ENCODE peak calls at places on chromosomes 1 and 21, in four cellular contexts. Z is neural crest cell, S is NCI-H2029, J is left cardiac atrium. T is an unnamed sample.

GRCh38 chr1:38138498-38139233 is 92.1 kb upstream of the POU3F1 start:
- DNase-seq in S (peak), Z (no peak), J (peak), T (peak)

GRCh38 chr1:198007687-198008627 is 90.8 kb downstream of the LHX9 start:
- DNase-seq in Z (no peak), J (no peak), S (no peak), T (no peak)

GRCh38 chr1:156895408-156895874 is 1.9 kb downstream of the PEAR1 start:
- DNase-seq in S (no peak), J (no peak), Z (no peak), T (peak)

GRCh38 chr1:185016880-185017279 is 28.5 kb upstream of the RNF2 start:
- DNase-seq in Z (no peak), S (no peak), J (no peak), T (no peak)

GRCh38 chr1:2104621-2105427 is 54.6 kb downstream of the PRKCZ start:
- DNase-seq in S (no peak), Z (no peak), J (peak), T (peak)

GRCh38 chr1:9724706-9725476 is 73.4 kb downstream of the PIK3CD start:
- DNase-seq in Z (peak), S (peak), J (no peak), T (peak)

GRCh38 chr1:156705918-156706646 is 699 bp upstream of the CRABP2 start:
- DNase-seq in Z (peak), J (peak), S (peak), T (peak)

GRCh38 chr1:7648761-7649384 is 122.2 kb upstream of the VAMP3 start:
- DNase-seq in J (peak), S (peak), Z (no peak), T (peak)

GRCh38 chr1:2546515-2547209 is 9.5 kb upstream of the TNFRSF14 start:
- DNase-seq in S (peak), Z (peak), J (peak), T (peak)

GRCh38 chr21:34004984-34005383 is 68.4 kb upstream of the MRPS6 start:
- DNase-seq in J (peak), Z (no peak), S (no peak), T (no peak)

T was measured in Right ventricle myocardium inferior.